ENCODE peak calls at places on chromosomes 7 and 10, in nine cellular contexts. Y is pancreas, Z is fibroblast of the aortic adventitia, N is fibroblast of pulmonary artery, U is OCI-LY7, T is AG04450, G is Caco-2, L is uterus, W is GM12865. P is an unnamed sample.

GRCh38 chr7:137527634-137528033 is 184.1 kb upstream of the PTN start:
- DNase-seq in Y (no peak), Z (no peak), N (no peak), U (no peak), T (no peak), G (no peak), L (no peak), W (no peak), P (no peak)

GRCh38 chr10:24849537-24850299 is 102.7 kb downstream of the PRTFDC1 start:
- DNase-seq in Y (no peak), Z (no peak), N (no peak), U (no peak), T (no peak), G (no peak), L (no peak), W (no peak), P (no peak)

GRCh38 chr10:3452683-3453388 is 280.3 kb upstream of the PITRM1 start:
- DNase-seq in Y (no peak), Z (peak), N (peak), U (no peak), T (peak), G (no peak), L (no peak), W (no peak), P (peak)

GRCh38 chr7:129886818-129887186 is 66.0 kb downstream of the UBE2H start:
- DNase-seq in Y (no peak), Z (no peak), N (no peak), U (no peak), T (no peak), G (no peak), L (no peak), W (no peak), P (no peak)

GRCh38 chr7:108078156-108078781 is 51.9 kb downstream of the LAMB4 start:
- DNase-seq in Y (no peak), Z (peak), N (peak), U (no peak), T (no peak), G (no peak), L (no peak), W (no peak), P (peak)

GRCh38 chr10:116848032-116848911 is 1.0 kb upstream of the ENO4 start:
- DNase-seq in Y (no peak), Z (no peak), N (no peak), U (no peak), T (no peak), G (no peak), L (no peak), W (peak), P (peak)

GRCh38 chr7:40232242-40232929 is 97.6 kb downstream of the SUGCT start:
- DNase-seq in Y (no peak), Z (peak), N (peak), U (peak), T (peak), G (no peak), L (peak), W (peak), P (peak)

GRCh38 chr7:112204072-112204775 is 2.0 kb downstream of the DOCK4 start:
- DNase-seq in Y (no peak), Z (peak), N (peak), U (no peak), T (no peak), G (no peak), L (no peak), W (no peak), P (peak)

GRCh38 chr10:13712799-13713581 is 126.2 kb downstream of the PRPF18 start:
- DNase-seq in Y (no peak), Z (peak), N (peak), U (peak), T (peak), G (no peak), L (peak), W (peak), P (peak)

GRCh38 chr7:88072715-88073055 is 138.6 kb downstream of the ADAM22 start:
- DNase-seq in Y (no peak), Z (no peak), N (no peak), U (no peak), T (no peak), G (no peak), L (no peak), W (no peak), P (no peak)

GRCh38 chr7:132655071-132655761 is 78.9 kb upstream of the PLXNA4 start:
- DNase-seq in Y (no peak), Z (peak), N (peak), U (no peak), T (no peak), G (no peak), L (peak), W (peak), P (peak)

GRCh38 chr10:86663576-86664369 is 4.5 kb upstream of the LDB3 start:
- DNase-seq in Y (peak), Z (no peak), N (no peak), U (no peak), T (no peak), G (no peak), L (no peak), W (no peak), P (no peak)

GRCh38 chr10:86663046-86663345 is 5.3 kb upstream of the LDB3 start:
- DNase-seq in Y (no peak), Z (no peak), N (no peak), U (no peak), T (no peak), G (no peak), L (no peak), W (no peak), P (no peak)

GRCh38 chr10:86664370-86665217 is 3.7 kb upstream of the LDB3 start:
- DNase-seq in Y (peak), Z (no peak), N (no peak), U (no peak), T (no peak), G (no peak), L (no peak), W (no peak), P (no peak)

GRCh38 chr10:86661161-86662025 is 6.9 kb upstream of the LDB3 start:
- DNase-seq in Y (peak), Z (peak), N (peak), U (no peak), T (no peak), G (no peak), L (no peak), W (no peak), P (no peak)

DNA sequence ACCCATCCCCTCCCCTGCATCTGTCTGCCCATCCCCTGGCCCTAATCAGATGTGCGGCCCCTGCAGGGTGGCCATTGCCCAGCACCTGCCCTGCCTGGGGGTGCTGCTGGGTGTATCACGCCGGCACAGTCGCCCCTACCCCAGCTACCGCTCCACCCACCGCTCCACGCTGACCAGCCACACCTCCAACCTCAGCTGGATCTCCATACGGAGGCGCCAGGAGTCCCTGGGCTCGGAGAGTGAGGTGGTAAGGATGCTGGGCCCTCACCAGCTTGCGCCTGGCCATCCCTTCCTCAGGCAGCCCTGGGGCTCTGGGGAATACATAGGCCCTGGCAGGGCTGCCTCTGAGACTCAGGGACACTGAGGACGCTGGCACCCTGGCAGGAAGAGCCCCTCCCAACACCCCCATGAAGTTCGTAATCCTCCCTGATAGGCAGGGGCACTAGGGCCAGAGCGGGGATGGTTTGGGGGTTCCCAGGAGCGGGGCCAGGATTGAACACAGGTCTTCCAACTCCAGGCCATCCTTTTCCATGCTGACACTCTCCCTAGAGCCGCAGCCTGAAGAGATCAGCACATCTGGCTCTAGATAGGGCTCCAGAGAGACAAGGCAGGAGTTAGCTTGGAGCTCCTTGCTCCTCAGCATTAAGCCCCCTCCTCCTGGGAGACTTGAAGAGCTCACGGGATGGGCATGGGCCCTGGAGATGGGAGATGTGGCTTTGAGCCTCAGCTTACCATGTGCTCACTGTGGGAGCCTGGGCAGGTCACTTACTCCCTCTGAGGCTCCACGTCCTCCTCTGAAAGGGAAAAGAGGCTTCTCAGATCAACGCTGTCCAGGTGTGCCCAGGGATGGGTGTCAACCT is 5.9 kb upstream of the LDB3 start:
- DNase-seq in Y (peak), Z (no peak), N (no peak), U (no peak), T (no peak), G (no peak), L (no peak), W (no peak), P (no peak)
- TF ChIP-seq CTCF in Y (no peak), Z (no peak), N (no peak), U (no peak), T (no peak), G (no peak), L (no peak), W (no peak), P (no peak)

GRCh38 chr7:152733286-152733934 is 26.1 kb upstream of the ACTR3B start:
- DNase-seq in Y (no peak), Z (peak), N (peak), U (no peak), T (no peak), G (no peak), L (no peak), W (no peak), P (peak)

GRCh38 chr7:152737833-152738232 is 21.7 kb upstream of the ACTR3B start:
- DNase-seq in Y (no peak), Z (no peak), N (no peak), U (no peak), T (no peak), G (no peak), L (no peak), W (no peak), P (no peak)

GRCh38 chr7:152735443-152736004 is 24.0 kb upstream of the ACTR3B start:
- DNase-seq in Y (no peak), Z (no peak), N (no peak), U (no peak), T (no peak), G (no peak), L (no peak), W (no peak), P (no peak)
- H3K4me3 ChIP-seq in Y (no peak), Z (no peak), N (no peak), U (no peak), T (no peak), G (no peak), L (no peak), W (no peak), P (no peak)

GRCh38 chr7:91872069-91872468 is 8.4 kb downstream of the MTERF1 start:
- DNase-seq in Y (no peak), Z (no peak), N (no peak), U (no peak), T (no peak), G (no peak), L (no peak), W (no peak), P (no peak)

GRCh38 chr7:91864070-91864469 is 16.4 kb downstream of the MTERF1 start:
- DNase-seq in Y (no peak), Z (no peak), N (no peak), U (no peak), T (no peak), G (no peak), L (no peak), W (no peak), P (no peak)

GRCh38 chr7:91869661-91870060 is 10.8 kb downstream of the MTERF1 start:
- DNase-seq in Y (no peak), Z (peak), N (peak), U (no peak), T (no peak), G (no peak), L (no peak), W (no peak), P (no peak)

GRCh38 chr7:91866599-91867148 is 13.8 kb downstream of the MTERF1 start:
- DNase-seq in Y (no peak), Z (no peak), N (no peak), U (no peak), T (no peak), G (no peak), L (no peak), W (no peak), P (no peak)
- TF ChIP-seq CTCF in Y (no peak), Z (no peak), N (no peak), U (no peak), T (no peak), G (no peak), L (no peak), W (no peak), P (no peak)

GRCh38 chr7:100000239-100000638 is 15.2 kb upstream of the ZKSCAN1 start:
- DNase-seq in Y (no peak), Z (no peak), N (no peak), U (no peak), T (no peak), G (peak), L (no peak), W (no peak), P (no peak)

GRCh38 chr7:99996755-99997544 is 18.4 kb upstream of the ZKSCAN1 start:
- DNase-seq in Y (no peak), Z (no peak), N (no peak), U (no peak), T (no peak), G (no peak), L (no peak), W (no peak), P (no peak)

GRCh38 chr7:99992330-99993037 is 16.7 kb upstream of the AZGP1 start:
- DNase-seq in Y (no peak), Z (no peak), N (no peak), U (no peak), T (no peak), G (no peak), L (no peak), W (no peak), P (no peak)

GRCh38 chr7:99994819-99995218 is 19.0 kb upstream of the AZGP1 start:
- DNase-seq in Y (no peak), Z (no peak), N (no peak), U (no peak), T (no peak), G (no peak), L (no peak), W (no peak), P (no peak)

GRCh38 chr7:99997545-99998137 is 17.8 kb upstream of the ZKSCAN1 start:
- DNase-seq in Y (no peak), Z (peak), N (peak), U (no peak), T (no peak), G (peak), L (peak), W (peak), P (peak)
- H3K4me3 ChIP-seq in Y (peak), Z (peak), N (peak), U (no peak), T (peak), G (peak), L (peak), W (peak), P (peak)

DNA sequence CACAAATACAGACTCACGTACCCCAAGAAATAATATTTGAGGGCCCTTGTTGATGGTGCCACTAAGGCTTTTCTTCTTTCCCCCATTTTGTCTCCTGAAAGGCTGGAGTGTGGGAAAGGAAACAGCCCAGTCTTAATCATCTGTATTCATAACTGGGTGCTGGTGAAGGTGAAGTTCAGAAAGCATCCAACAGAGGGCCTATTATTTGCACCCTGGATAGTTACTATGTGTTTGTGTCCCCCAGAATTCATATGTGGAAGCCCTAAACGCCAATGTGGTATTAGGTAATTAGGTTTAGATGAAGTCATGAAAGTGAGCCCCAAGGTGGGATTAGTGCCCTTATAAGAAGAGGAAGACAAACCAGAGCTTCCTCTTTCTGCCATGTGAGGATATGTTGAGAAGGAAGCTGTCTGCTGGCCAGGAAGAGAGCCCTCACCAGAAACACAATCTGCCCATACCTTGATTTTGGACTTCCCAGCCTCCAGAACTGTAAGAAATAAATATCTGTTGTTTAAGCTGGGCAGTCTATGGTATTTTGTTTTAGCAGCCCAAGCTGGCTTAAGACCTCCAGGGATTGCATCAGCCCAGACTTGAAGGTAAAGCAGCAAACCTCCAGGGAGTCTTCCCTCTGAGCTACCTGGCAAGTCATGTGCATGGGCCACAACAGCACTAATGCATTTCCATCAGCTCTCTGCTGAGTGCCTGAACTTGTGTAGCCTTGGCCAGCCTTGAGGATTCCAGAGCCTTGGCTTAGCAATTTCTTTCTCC is 90.0 kb upstream of the ADRB1 start:
- DNase-seq in Y (no peak), Z (no peak), N (no peak), U (peak), T (no peak), G (no peak), L (no peak), W (peak), P (no peak)
- TF ChIP-seq CTCF in Y (no peak), Z (peak), N (peak), U (peak), T (no peak), G (no peak), L (no peak), W (peak), P (peak)

GRCh38 chr10:114729103-114729659 is 71.1 kb upstream of the ABLIM1 start:
- DNase-seq in Y (no peak), Z (no peak), N (no peak), U (no peak), T (no peak), G (no peak), L (no peak), W (no peak), P (no peak)
- H3K4me3 ChIP-seq in Y (no peak), Z (no peak), N (no peak), U (no peak), T (no peak), G (no peak), L (no peak), W (no peak), P (no peak)

GRCh38 chr7:30201921-30202320 is 67.1 kb downstream of the MTURN start:
- DNase-seq in Y (no peak), Z (no peak), N (no peak), U (peak), T (no peak), G (no peak), L (no peak), W (no peak), P (no peak)
- TF ChIP-seq CTCF in Y (no peak), Z (no peak), N (no peak), U (no peak), T (no peak), G (no peak), L (no peak), W (no peak), P (no peak)

GRCh38 chr10:60367014-60367413 is 22.7 kb downstream of the ANK3 start:
- DNase-seq in Y (no peak), Z (no peak), N (no peak), U (no peak), T (no peak), G (no peak), L (no peak), W (no peak), P (no peak)
- H3K4me3 ChIP-seq in Y (no peak), Z (no peak), N (no peak), U (no peak), T (no peak), G (no peak), L (no peak), W (no peak), P (no peak)

DNA sequence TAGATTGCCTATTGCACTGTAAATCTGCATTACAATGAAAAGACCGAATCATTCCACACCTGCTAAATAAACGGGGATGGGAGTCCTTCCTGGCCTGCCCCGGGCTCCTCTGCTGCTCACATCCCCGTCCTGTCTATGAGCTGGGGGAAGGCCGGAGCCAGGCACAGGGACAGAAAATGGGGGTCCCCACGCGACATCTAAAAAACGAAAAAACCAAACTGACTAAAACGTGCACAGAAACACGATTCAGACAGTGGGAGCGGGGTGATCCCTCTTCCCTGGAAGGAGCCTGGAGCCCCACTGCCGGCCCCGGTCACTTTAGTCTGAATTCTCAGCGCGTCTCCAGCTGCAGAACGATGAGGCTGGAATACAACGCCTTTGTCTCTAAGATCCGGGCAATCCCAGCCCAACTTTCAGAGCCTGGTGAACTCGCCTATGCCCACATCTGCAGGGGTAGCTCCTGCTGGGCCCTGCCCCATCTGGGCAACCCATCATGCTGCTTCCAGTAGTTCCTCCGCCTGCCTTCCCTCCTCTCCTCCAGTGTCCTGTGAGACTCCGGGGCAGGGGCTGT is 78.0 kb downstream of the ADARB2 start:
- DNase-seq in Y (no peak), Z (no peak), N (no peak), U (no peak), T (no peak), G (no peak), L (no peak), W (no peak), P (no peak)
- TF ChIP-seq CTCF in Y (no peak), Z (no peak), N (no peak), U (no peak), T (no peak), G (no peak), L (no peak), W (no peak), P (no peak)

GRCh38 chr10:131888186-131888604 is 12.6 kb upstream of the PPP2R2D start:
- DNase-seq in Y (no peak), Z (no peak), N (no peak), U (no peak), T (no peak), G (no peak), L (no peak), W (no peak), P (peak)

GRCh38 chr10:131891196-131891928 is 9.4 kb upstream of the PPP2R2D start:
- DNase-seq in Y (no peak), Z (no peak), N (no peak), U (no peak), T (no peak), G (no peak), L (no peak), W (no peak), P (no peak)

GRCh38 chr10:131891929-131892816 is 8.6 kb upstream of the PPP2R2D start:
- DNase-seq in Y (no peak), Z (no peak), N (no peak), U (no peak), T (no peak), G (no peak), L (no peak), W (no peak), P (no peak)

GRCh38 chr10:131889755-131890154 is 11.1 kb upstream of the PPP2R2D start:
- DNase-seq in Y (no peak), Z (no peak), N (no peak), U (no peak), T (no peak), G (no peak), L (no peak), W (no peak), P (no peak)

GRCh38 chr10:131890276-131891195 is 10.3 kb upstream of the PPP2R2D start:
- DNase-seq in Y (no peak), Z (no peak), N (no peak), U (no peak), T (no peak), G (no peak), L (no peak), W (no peak), P (no peak)
- H3K4me3 ChIP-seq in Y (no peak), Z (no peak), N (no peak), U (no peak), T (no peak), G (no peak), L (no peak), W (no peak), P (no peak)